ENCODE peak calls at places on chromosomes 3 and 15, in eight cellular contexts. X, Q, J, T, N, K, A and U are unnamed samples.

GRCh38 chr3:188389711-188390346 is 235.9 kb downstream of the LPP start:
- DNase-seq in K (no peak), X (no peak), N (no peak), Q (peak; percentile 51), J (peak; percentile 70), A (peak; percentile 48), T (peak; percentile 30), U (no peak)

GRCh38 chr15:33985287-33985686 is 17.0 kb downstream of the CHRM5 start:
- DNase-seq in N (peak; percentile 97), K (no peak), X (peak; percentile 84), Q (no peak), J (no peak), A (peak; percentile 11), T (no peak), U (peak; percentile 67)

GRCh38 chr15:62262305-62262941 is 97.3 kb upstream of the C2CD4B start:
- DNase-seq in Q (no peak), N (no peak), T (no peak), K (no peak), A (peak; percentile 15), J (no peak), X (no peak), U (no peak)

GRCh38 chr3:30241721-30242120 is 364.7 kb upstream of the TGFBR2 start:
- DNase-seq in X (no peak), A (no peak), T (no peak), K (no peak), J (no peak), Q (no peak), N (no peak), U (no peak)

GRCh38 chr3:20503394-20504082 is 317.5 kb upstream of the SGO1 start:
- DNase-seq in J (no peak), T (no peak), X (no peak), K (no peak), Q (no peak), N (no peak), A (no peak), U (no peak)

GRCh38 chr3:16177962-16178627 is 3.6 kb downstream of the GALNT15 start:
- DNase-seq in X (peak; percentile 91), N (peak; percentile 89), Q (peak; percentile 78), K (peak; percentile 82), J (peak; percentile 89), A (peak; percentile 83), T (peak; percentile 89), U (peak; percentile 76)

GRCh38 chr3:186411994-186412393 is 50.0 kb upstream of the DGKG start:
- DNase-seq in X (no peak), K (no peak), N (no peak), Q (no peak), A (peak; percentile 58), T (no peak), J (no peak), U (no peak)

GRCh38 chr15:43515731-43516130 is 1.7 kb upstream of the MAP1A start:
- DNase-seq in N (no peak), K (no peak), J (peak; percentile 63), Q (no peak), T (no peak), A (no peak), X (no peak), U (no peak)

GRCh38 chr3:97971679-97972567 is at the start of gene RIOX2:
- DNase-seq in Q (peak; percentile 89), J (peak; percentile 80), T (peak; percentile 81), N (peak; percentile 71), X (peak; percentile 53), K (peak; percentile 84), A (peak; percentile 69), U (peak; percentile 57)

GRCh38 chr3:97979610-97980009 is 7.4 kb upstream of the RIOX2 start:
- DNase-seq in T (no peak), X (no peak), K (no peak), J (no peak), Q (no peak), N (no peak), A (no peak), U (no peak)

GRCh38 chr3:97972976-97973375 is 745 bp upstream of the RIOX2 start:
- DNase-seq in A (no peak), Q (no peak), N (no peak), K (no peak), J (no peak), T (no peak), X (no peak), U (no peak)

GRCh38 chr3:97974996-97975395 is 2.8 kb upstream of the RIOX2 start:
- DNase-seq in K (no peak), T (no peak), X (no peak), A (no peak), J (no peak), Q (no peak), N (no peak), U (no peak)

GRCh38 chr3:97975466-97975865 is 3.2 kb upstream of the RIOX2 start:
- DNase-seq in J (no peak), N (peak; percentile 46), K (no peak), Q (no peak), T (no peak), A (no peak), X (no peak), U (no peak)
- TF ChIP-seq CTCF in J (no peak), N (peak; percentile 43), K (no peak), Q (no peak), T (no peak), A (no peak), X (peak; percentile 25), U (peak; percentile 63)

DNA sequence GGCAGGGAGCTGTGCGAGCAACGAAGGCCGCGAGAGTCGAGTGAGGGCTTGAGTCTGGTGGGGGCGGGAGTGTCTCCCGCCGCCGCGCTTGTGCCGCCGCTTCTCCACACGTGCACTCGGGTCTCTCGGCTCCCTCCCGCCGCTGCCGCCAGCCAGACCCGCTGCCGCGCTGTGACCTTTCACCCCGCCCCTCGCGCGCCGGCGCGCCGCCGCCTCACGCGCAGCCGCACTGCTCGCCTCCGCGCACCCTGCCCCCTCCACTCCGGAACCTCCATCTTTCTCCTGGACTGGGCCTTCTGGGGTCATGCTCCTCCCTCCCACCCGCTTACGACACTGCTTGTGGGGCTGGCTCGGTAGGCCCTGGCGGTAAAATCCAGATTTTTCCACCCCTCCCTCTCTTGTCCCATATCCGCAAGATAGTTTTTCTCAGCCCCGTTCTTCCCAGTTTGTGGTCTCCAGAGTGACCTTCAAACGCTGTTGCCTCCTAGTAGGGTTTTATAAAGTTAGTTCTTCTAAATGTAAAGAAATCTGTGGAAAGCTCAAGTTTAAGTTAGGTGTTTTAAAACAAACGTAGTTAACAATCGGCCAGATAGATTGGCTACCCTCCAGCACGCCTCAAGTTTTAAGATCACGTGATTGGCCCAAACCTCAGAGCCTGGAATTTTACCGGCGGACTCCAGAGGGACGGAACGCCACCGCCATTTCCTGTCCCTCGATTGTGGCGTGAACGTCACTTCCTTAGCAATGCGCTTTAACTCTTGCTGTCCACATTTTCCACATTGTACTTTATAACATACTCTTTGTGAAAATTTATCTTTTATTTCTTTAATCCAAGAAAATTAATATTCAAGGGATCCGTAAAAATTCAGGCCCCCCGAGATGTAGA is at the start of gene NAA50:
- DNase-seq in Q (peak; percentile 92), K (peak; percentile 95), J (peak; percentile 98), T (peak; percentile 96), X (peak; percentile 96), N (peak; percentile 97), A (peak; percentile 96), U (peak; percentile 90)
- TF ChIP-seq CTCF in Q (no peak), K (no peak), J (no peak), T (no peak), X (peak; percentile 7), N (no peak), A (no peak), U (no peak)

GRCh38 chr15:35546581-35547381 is 816 bp upstream of the DPH6 start:
- DNase-seq in N (no peak), T (peak; percentile 20), J (no peak), A (no peak), K (no peak), X (no peak), Q (no peak), U (no peak)

GRCh38 chr15:35545825-35546580 is at the start of gene DPH6:
- DNase-seq in J (peak; percentile 91), X (peak; percentile 82), N (peak; percentile 88), T (peak; percentile 88), K (peak; percentile 86), Q (peak; percentile 81), A (peak; percentile 79), U (peak; percentile 77)

GRCh38 chr15:35540031-35540430 is 5.9 kb downstream of the DPH6 start:
- DNase-seq in K (no peak), N (no peak), T (no peak), J (no peak), X (no peak), A (no peak), Q (no peak), U (no peak)

GRCh38 chr15:35545316-35545824 is 595 bp downstream of the DPH6 start:
- DNase-seq in X (peak; percentile 71), J (peak; percentile 69), Q (peak; percentile 20), K (peak; percentile 52), T (peak; percentile 76), A (peak; percentile 58), N (peak; percentile 75), U (peak; percentile 10)

DNA sequence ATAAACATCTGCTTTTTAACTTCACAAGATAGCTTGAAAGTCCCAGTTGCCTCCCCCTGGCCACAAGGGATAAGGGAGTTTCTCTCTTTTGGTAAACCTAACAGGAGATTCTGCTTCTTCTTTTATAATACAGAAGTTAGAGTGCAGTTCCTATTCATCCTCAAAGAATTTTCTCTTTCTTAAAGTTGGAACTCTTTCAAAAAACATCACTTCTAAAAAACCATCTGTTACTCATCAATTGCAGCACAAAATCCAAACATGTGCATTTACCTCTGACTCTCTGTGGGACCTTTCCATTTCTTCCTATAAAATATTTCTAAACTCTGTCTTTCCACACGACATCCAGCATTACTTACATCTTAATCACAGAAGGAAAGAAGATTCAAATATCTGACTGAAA is 5.1 kb downstream of the DPH6 start:
- DNase-seq in X (peak; percentile 79), K (no peak), N (peak; percentile 68), T (no peak), J (no peak), Q (no peak), A (peak; percentile 4), U (peak; percentile 72)
- TF ChIP-seq CTCF in X (no peak), K (no peak), N (peak; percentile 21), T (no peak), J (no peak), Q (no peak), A (no peak), U (no peak)

GRCh38 chr15:41695750-41696436 is 35.7 kb downstream of the MGA start:
- DNase-seq in T (peak; percentile 61), K (no peak), J (no peak), A (peak; percentile 55), Q (peak; percentile 73), X (peak; percentile 21), N (peak; percentile 82), U (peak; percentile 26)
- TF ChIP-seq CTCF in T (no peak), K (peak; percentile 11), J (no peak), A (no peak), Q (peak; percentile 10), X (no peak), N (peak; percentile 61), U (peak; percentile 50)

GRCh38 chr3:125075738-125076137 is 19.9 kb upstream of the HEG1 start:
- DNase-seq in X (no peak), N (no peak), J (no peak), T (no peak), Q (no peak), K (no peak), A (no peak), U (no peak)
- TF ChIP-seq CTCF in X (no peak), N (peak; percentile 29), J (no peak), T (no peak), Q (no peak), K (no peak), A (no peak), U (no peak)

GRCh38 chr3:28349397-28350000 is 875 bp upstream of the AZI2 start:
- DNase-seq in Q (no peak), N (peak; percentile 26), A (no peak), X (peak; percentile 82), K (no peak), T (no peak), J (no peak), U (no peak)
- TF ChIP-seq CTCF in Q (no peak), N (peak; percentile 38), A (no peak), X (no peak), K (peak; percentile 2), T (no peak), J (no peak), U (no peak)